ENCODE peak calls at places on chromosomes 7 and 10, in seven cellular contexts. T is lower lobe of right lung, P is endodermal cell, N is heart right ventricle, K is dorsolateral prefrontal cortex, S is sigmoid colon, X is psoas muscle. E is an unnamed sample.

GRCh38 chr10:58322835-58323209 is 12.0 kb upstream of the UBE2D1 start:
- DNase-seq in T (no peak), P (no peak), N (no peak), K (no peak), S (no peak), X (no peak), E (no peak)

GRCh38 chr10:62433181-62433692 is 59.1 kb downstream of the ZNF365 start:
- DNase-seq in T (peak), P (no peak), N (peak), K (peak), S (peak), X (peak), E (peak)

GRCh38 chr10:116627386-116627933 is 6.7 kb downstream of the PNLIPRP2 start:
- DNase-seq in T (no peak), P (peak), N (no peak), K (no peak), S (no peak), X (no peak), E (peak)

GRCh38 chr7:30594540-30595460 is at the start of gene GARS1:
- DNase-seq in T (peak), P (peak), N (peak), K (peak), S (peak), X (peak), E (peak)

GRCh38 chr10:86334515-86335085 is 32.0 kb downstream of the GRID1 start:
- DNase-seq in T (peak), P (peak), N (no peak), K (no peak), S (peak), X (no peak), E (no peak)

GRCh38 chr10:6721480-6721879 is 141.4 kb upstream of the PRKCQ start:
- DNase-seq in T (no peak), P (no peak), N (peak), K (no peak), S (peak), X (peak), E (no peak)

GRCh38 chr10:16992611-16993119 is 136.9 kb downstream of the CUBN start:
- DNase-seq in T (no peak), P (peak), N (no peak), K (no peak), S (no peak), X (no peak), E (no peak)

GRCh38 chr7:139431010-139431409 is 52.5 kb downstream of the KLRG2 start:
- DNase-seq in T (no peak), P (no peak), N (no peak), K (no peak), S (no peak), X (no peak), E (no peak)

GRCh38 chr7:27923308-27923980 is 183.5 kb downstream of the TAX1BP1 start:
- DNase-seq in T (no peak), P (no peak), N (peak), K (no peak), S (no peak), X (no peak), E (peak)

GRCh38 chr7:21722371-21722770 is 179.5 kb downstream of the DNAH11 start:
- DNase-seq in T (no peak), P (no peak), N (no peak), K (no peak), S (no peak), X (no peak), E (no peak)

GRCh38 chr7:155857141-155857540 is 44.9 kb upstream of the SHH start:
- DNase-seq in T (no peak), P (peak), N (no peak), K (no peak), S (peak), X (no peak), E (no peak)

GRCh38 chr10:112663181-112663879 is 216.3 kb downstream of the VTI1A start:
- DNase-seq in T (no peak), P (no peak), N (no peak), K (no peak), S (no peak), X (no peak), E (no peak)

GRCh38 chr7:142898377-142899235 is 13.1 kb upstream of the TRPV6 start:
- DNase-seq in T (peak), P (peak), N (no peak), K (no peak), S (no peak), X (no peak), E (no peak)

GRCh38 chr7:151310578-151310977 is 31.0 kb upstream of the NUB1 start:
- DNase-seq in T (no peak), P (no peak), N (no peak), K (no peak), S (no peak), X (no peak), E (no peak)

GRCh38 chr10:113712755-113713154 is 33.0 kb downstream of the CASP7 start:
- DNase-seq in T (no peak), P (peak), N (no peak), K (no peak), S (no peak), X (no peak), E (no peak)

GRCh38 chr7:37758467-37758866 is 74.9 kb downstream of the GPR141 start:
- DNase-seq in T (no peak), P (no peak), N (no peak), K (no peak), S (no peak), X (no peak), E (no peak)

GRCh38 chr7:65946895-65947294 is 35.1 kb downstream of the GUSB start:
- DNase-seq in T (no peak), P (no peak), N (no peak), K (no peak), S (no peak), X (no peak), E (no peak)

GRCh38 chr10:3010327-3010726 is 57.0 kb upstream of the PFKP start:
- DNase-seq in T (no peak), P (peak), N (no peak), K (no peak), S (no peak), X (no peak), E (no peak)

GRCh38 chr10:62851449-62851848 is 35.3 kb upstream of the EGR2 start:
- DNase-seq in T (no peak), P (peak), N (no peak), K (no peak), S (no peak), X (no peak), E (no peak)

GRCh38 chr7:18013936-18014335 is 13.7 kb downstream of the PRPS1L1 start:
- DNase-seq in T (no peak), P (no peak), N (no peak), K (no peak), S (no peak), X (no peak), E (no peak)

GRCh38 chr10:30817541-30817940 is 188.0 kb upstream of the LYZL2 start:
- DNase-seq in T (no peak), P (no peak), N (no peak), K (no peak), S (no peak), X (no peak), E (no peak)

GRCh38 chr10:25059990-25060389 is 43.6 kb downstream of the THNSL1 start:
- DNase-seq in T (peak), P (peak), N (no peak), K (peak), S (no peak), X (peak), E (peak)

GRCh38 chr7:99340659-99341058 is 15.0 kb downstream of the ARPC1A start:
- DNase-seq in T (no peak), P (no peak), N (no peak), K (no peak), S (no peak), X (no peak), E (no peak)

GRCh38 chr10:50325449-50326188 is 74.3 kb upstream of the ASAH2 start:
- DNase-seq in T (peak), P (no peak), N (peak), K (no peak), S (peak), X (peak), E (peak)

GRCh38 chr7:157276731-157277562 is 59.9 kb upstream of the DNAJB6 start:
- DNase-seq in T (no peak), P (peak), N (no peak), K (no peak), S (peak), X (no peak), E (no peak)

GRCh38 chr7:42207420-42207819 is 29.6 kb downstream of the GLI3 start:
- DNase-seq in T (no peak), P (no peak), N (no peak), K (no peak), S (no peak), X (no peak), E (no peak)

GRCh38 chr10:5216801-5217200 is 20.2 kb downstream of the AKR1C4 start:
- DNase-seq in T (no peak), P (no peak), N (no peak), K (no peak), S (no peak), X (no peak), E (no peak)

GRCh38 chr7:159281573-159281972 is 136.9 kb upstream of the VIPR2 start:
- DNase-seq in T (no peak), P (no peak), N (no peak), K (no peak), S (no peak), X (no peak), E (no peak)

GRCh38 chr7:142804715-142805114 is 33.9 kb downstream of the PRSS2 start:
- DNase-seq in T (no peak), P (peak), N (no peak), K (no peak), S (no peak), X (no peak), E (peak)

GRCh38 chr7:117212969-117213877 is 109.6 kb downstream of the WNT2 start:
- DNase-seq in T (peak), P (peak), N (peak), K (no peak), S (peak), X (peak), E (peak)

GRCh38 chr10:50788951-50789904 is 49.5 kb downstream of the ASAH2B start:
- DNase-seq in T (no peak), P (no peak), N (no peak), K (no peak), S (no peak), X (no peak), E (no peak)

GRCh38 chr7:3078458-3078857 is 34.8 kb upstream of the CARD11 start:
- DNase-seq in T (no peak), P (no peak), N (no peak), K (no peak), S (no peak), X (no peak), E (no peak)

GRCh38 chr10:109689785-109690184 is 233.5 kb downstream of the XPNPEP1 start:
- DNase-seq in T (no peak), P (no peak), N (no peak), K (no peak), S (no peak), X (no peak), E (no peak)

GRCh38 chr10:34520510-34520909 is 294.6 kb downstream of the PARD3 start:
- DNase-seq in T (no peak), P (no peak), N (no peak), K (no peak), S (no peak), X (no peak), E (no peak)

GRCh38 chr10:34524369-34525091 is 290.6 kb downstream of the PARD3 start:
- DNase-seq in T (no peak), P (no peak), N (no peak), K (no peak), S (no peak), X (no peak), E (no peak)

GRCh38 chr10:34523017-34523767 is 291.9 kb downstream of the PARD3 start:
- DNase-seq in T (no peak), P (no peak), N (no peak), K (no peak), S (no peak), X (no peak), E (no peak)

GRCh38 chr10:34520084-34520483 is 295.0 kb downstream of the PARD3 start:
- DNase-seq in T (no peak), P (no peak), N (no peak), K (no peak), S (no peak), X (no peak), E (no peak)

GRCh38 chr10:34522542-34522941 is 292.6 kb downstream of the PARD3 start:
- DNase-seq in T (no peak), P (no peak), N (no peak), K (no peak), S (no peak), X (no peak), E (no peak)
- TF ChIP-seq CTCF in T (peak), P (peak), N (peak), K (peak), S (no peak), X (no peak), E (peak)

DNA sequence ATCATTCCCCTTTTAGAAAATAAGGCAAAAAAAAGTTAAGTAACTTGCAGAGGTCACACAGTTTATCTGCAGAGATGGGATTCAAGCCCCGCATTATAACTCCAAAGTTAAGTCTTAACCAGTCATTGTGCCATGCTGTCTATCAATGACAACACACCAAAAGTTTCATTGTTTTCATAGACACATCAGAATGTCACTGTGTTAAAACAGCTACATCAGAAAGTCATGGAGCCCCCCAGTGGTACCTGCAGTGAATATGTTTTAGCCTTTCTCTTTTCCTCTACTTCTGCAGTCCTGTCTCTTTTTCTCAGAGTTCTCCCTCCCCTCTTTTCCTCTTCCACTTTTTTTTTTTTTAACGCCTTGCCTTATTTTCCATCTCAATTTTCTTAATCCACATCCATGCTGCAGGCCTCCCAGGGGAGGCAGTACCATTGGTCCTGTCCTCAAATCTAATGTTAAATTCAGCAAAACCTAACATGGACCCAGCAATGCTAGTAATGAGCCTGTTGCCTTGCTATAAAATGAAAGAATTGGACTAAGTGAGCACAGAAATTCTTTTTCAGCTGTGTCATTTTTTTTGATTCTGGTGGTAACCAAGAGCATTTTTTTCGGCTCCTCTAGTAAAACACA is 3.8 kb upstream of the NRCAM start:
- DNase-seq in T (no peak), P (no peak), N (no peak), K (no peak), S (no peak), X (no peak), E (no peak)
- H3K27ac ChIP-seq in T (no peak), P (no peak), N (no peak), K (no peak), S (no peak), X (no peak), E (no peak)

GRCh38 chr10:22323538-22324305 is 2.8 kb downstream of the BMI1 start:
- DNase-seq in T (no peak), P (no peak), N (no peak), K (no peak), S (no peak), X (no peak), E (no peak)

GRCh38 chr10:22324893-22325271 is 4.0 kb downstream of the BMI1 start:
- DNase-seq in T (no peak), P (no peak), N (no peak), K (no peak), S (no peak), X (no peak), E (no peak)

GRCh38 chr10:22325272-22325947 is 4.5 kb downstream of the BMI1 start:
- DNase-seq in T (peak), P (peak), N (peak), K (peak), S (peak), X (peak), E (peak)

GRCh38 chr10:22324413-22324812 is 3.5 kb downstream of the BMI1 start:
- DNase-seq in T (no peak), P (no peak), N (no peak), K (no peak), S (no peak), X (no peak), E (no peak)

GRCh38 chr10:22325948-22326702 is 5.2 kb downstream of the BMI1 start:
- DNase-seq in T (no peak), P (no peak), N (no peak), K (no peak), S (no peak), X (no peak), E (no peak)
- TF ChIP-seq CTCF in T (no peak), P (no peak), N (no peak), K (no peak), S (no peak), X (no peak), E (no peak)

DNA sequence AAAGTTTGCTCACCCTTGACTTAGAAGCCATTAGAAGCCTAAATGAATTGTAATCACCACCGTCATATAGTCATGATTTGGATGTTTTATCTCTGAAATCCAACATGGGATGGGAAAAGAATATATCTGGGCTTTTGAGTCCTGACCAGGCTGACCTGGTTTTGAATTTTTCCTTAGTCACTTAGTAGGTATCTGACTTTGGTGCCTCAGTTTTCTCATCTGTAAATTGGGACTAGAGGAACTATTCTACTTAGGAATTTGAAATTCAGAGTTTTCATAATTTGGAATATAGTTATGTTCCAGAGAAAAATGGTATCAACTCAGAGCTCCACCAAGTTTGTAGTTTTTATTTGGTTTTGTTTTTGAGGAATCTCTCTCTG is 40.9 kb downstream of the SHOC2 start:
- DNase-seq in T (no peak), P (no peak), N (no peak), K (no peak), S (no peak), X (no peak), E (no peak)
- H3K27ac ChIP-seq in T (no peak), P (no peak), N (no peak), K (no peak), S (peak), X (no peak), E (no peak)

GRCh38 chr7:78039791-78040776 is 241.5 kb downstream of the PHTF2 start:
- DNase-seq in T (peak), P (peak), N (peak), K (no peak), S (peak), X (peak), E (no peak)

GRCh38 chr7:78043159-78043558 is 244.6 kb downstream of the PHTF2 start:
- DNase-seq in T (no peak), P (no peak), N (no peak), K (no peak), S (no peak), X (no peak), E (no peak)

GRCh38 chr7:78041409-78041808 is 242.8 kb downstream of the PHTF2 start:
- DNase-seq in T (no peak), P (no peak), N (no peak), K (no peak), S (no peak), X (no peak), E (no peak)

GRCh38 chr7:78037603-78038002 is 239.0 kb downstream of the PHTF2 start:
- DNase-seq in T (no peak), P (peak), N (no peak), K (no peak), S (no peak), X (no peak), E (no peak)

DNA sequence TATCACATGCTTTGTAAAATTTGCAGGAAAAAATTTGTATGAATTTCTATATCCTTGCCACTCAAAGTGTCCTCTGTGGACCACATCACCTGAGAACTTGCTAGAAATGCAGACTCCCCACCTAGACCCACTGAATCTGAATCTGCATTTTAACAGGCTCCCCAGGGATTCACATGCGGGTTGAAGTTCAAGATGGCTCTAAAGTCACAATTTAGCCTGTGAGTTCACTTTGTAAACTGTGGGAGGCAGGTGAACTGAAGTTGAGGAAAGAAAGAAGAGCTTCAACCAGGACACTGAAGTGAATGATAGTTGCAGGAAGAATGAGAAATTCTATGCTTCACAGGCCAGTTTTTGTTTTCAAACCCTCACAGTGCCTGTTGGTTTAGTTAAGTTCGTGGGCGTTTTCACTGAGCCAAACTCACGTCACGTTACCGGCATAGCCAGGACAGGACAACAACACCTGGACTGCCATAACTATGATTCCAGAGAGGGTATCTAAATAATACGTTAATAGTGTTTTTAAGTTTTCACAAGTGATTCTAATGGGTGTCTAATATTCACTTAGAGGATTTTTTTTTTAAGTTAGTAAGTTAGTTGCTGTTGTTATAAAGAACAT is 240.0 kb downstream of the PHTF2 start:
- DNase-seq in T (no peak), P (no peak), N (no peak), K (no peak), S (no peak), X (no peak), E (no peak)
- TF ChIP-seq CTCF in T (no peak), P (no peak), N (no peak), K (no peak), S (no peak), X (no peak), E (no peak)

GRCh38 chr7:105521027-105521730 is 892 bp downstream of the PUS7 start:
- DNase-seq in T (peak), P (peak), N (peak), K (peak), S (peak), X (peak), E (peak)
- H3K27ac ChIP-seq in T (peak), P (peak), N (peak), K (peak), S (peak), X (peak), E (peak)

DNA sequence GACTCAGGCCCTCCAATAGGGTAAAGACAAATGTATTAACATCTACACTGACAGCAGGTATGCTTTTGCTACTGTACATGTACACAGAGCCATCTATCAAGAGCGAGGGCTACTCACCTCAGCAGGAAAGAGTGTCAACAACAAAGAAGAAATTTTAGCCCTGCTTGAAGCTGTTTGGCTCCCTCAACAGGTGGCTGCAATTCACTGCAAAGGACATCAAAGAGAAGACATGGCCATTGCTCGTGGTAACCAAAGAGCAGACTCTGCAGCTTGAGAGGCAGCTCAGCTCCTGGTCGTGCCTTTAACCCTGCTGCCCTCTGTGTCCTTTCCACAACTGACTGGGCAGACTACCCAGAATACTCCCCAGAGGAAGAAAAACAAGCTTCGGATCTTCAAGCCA is 5.1 kb downstream of the AKR1B15 start:
- DNase-seq in T (no peak), P (peak), N (no peak), K (no peak), S (no peak), X (no peak), E (no peak)
- TF ChIP-seq CTCF in T (no peak), P (peak), N (no peak), K (no peak), S (no peak), X (peak), E (no peak)

E was measured in right atrium auricular region.